ENCODE peak calls at places on chromosomes 6 and 20, in ten cellular contexts. One of them, this sample, is unnamed.

GRCh38 chr6:101401792-101402617 is 8.5 kb downstream of the GRIK2 start:
- DNase-seq in AG04449: no peak
- DNase-seq in WERI-Rb-1: no peak
- DNase-seq in endothelial cell of umbilical vein: no peak
- DNase-seq in esophagus squamous epithelium: no peak
- DNase-seq in heart right ventricle: peak; percentile 24
- DNase-seq in GM20000: no peak
- DNase-seq in right atrium auricular region: no peak
- DNase-seq in HFF-Myc: no peak
- DNase-seq in Calu3: no peak
- DNase-seq in this sample: peak; percentile 40

GRCh38 chr6:57307850-57308249 is 9.6 kb upstream of the PRIM2 start:
- DNase-seq in HFF-Myc: no peak
- DNase-seq in right atrium auricular region: no peak
- DNase-seq in endothelial cell of umbilical vein: no peak
- DNase-seq in Calu3: no peak
- DNase-seq in heart right ventricle: no peak
- DNase-seq in WERI-Rb-1: no peak
- DNase-seq in esophagus squamous epithelium: no peak
- DNase-seq in AG04449: no peak
- DNase-seq in GM20000: no peak
- DNase-seq in this sample: no peak

GRCh38 chr6:119921491-119922010 is 572.0 kb upstream of the MAN1A1 start:
- DNase-seq in right atrium auricular region: no peak
- DNase-seq in GM20000: no peak
- DNase-seq in Calu3: no peak
- DNase-seq in WERI-Rb-1: no peak
- DNase-seq in endothelial cell of umbilical vein: no peak
- DNase-seq in HFF-Myc: no peak
- DNase-seq in AG04449: no peak
- DNase-seq in esophagus squamous epithelium: no peak
- DNase-seq in heart right ventricle: no peak
- DNase-seq in this sample: no peak

GRCh38 chr20:31968299-31969126 is 562 bp downstream of the XKR7 start:
- DNase-seq in heart right ventricle: peak; percentile 82
- DNase-seq in endothelial cell of umbilical vein: peak; percentile 69
- DNase-seq in GM20000: peak; percentile 95
- DNase-seq in Calu3: peak; percentile 86
- DNase-seq in HFF-Myc: no peak
- DNase-seq in right atrium auricular region: peak; percentile 59
- DNase-seq in AG04449: no peak
- DNase-seq in WERI-Rb-1: no peak
- DNase-seq in esophagus squamous epithelium: no peak
- DNase-seq in this sample: peak; percentile 67

GRCh38 chr6:20906938-20907337 is 372.7 kb downstream of the CDKAL1 start:
- DNase-seq in esophagus squamous epithelium: no peak
- DNase-seq in endothelial cell of umbilical vein: no peak
- DNase-seq in AG04449: no peak
- DNase-seq in right atrium auricular region: no peak
- DNase-seq in GM20000: no peak
- DNase-seq in Calu3: no peak
- DNase-seq in heart right ventricle: no peak
- DNase-seq in HFF-Myc: no peak
- DNase-seq in WERI-Rb-1: no peak
- DNase-seq in this sample: no peak

GRCh38 chr6:150729188-150729748 is 129.6 kb downstream of the PLEKHG1 start:
- DNase-seq in right atrium auricular region: no peak
- DNase-seq in WERI-Rb-1: no peak
- DNase-seq in HFF-Myc: no peak
- DNase-seq in endothelial cell of umbilical vein: no peak
- DNase-seq in GM20000: no peak
- DNase-seq in Calu3: no peak
- DNase-seq in AG04449: no peak
- DNase-seq in esophagus squamous epithelium: no peak
- DNase-seq in heart right ventricle: no peak
- DNase-seq in this sample: no peak

GRCh38 chr6:122563364-122564052 is 46.7 kb upstream of the PKIB start:
- DNase-seq in heart right ventricle: no peak
- DNase-seq in HFF-Myc: no peak
- DNase-seq in Calu3: no peak
- DNase-seq in AG04449: no peak
- DNase-seq in endothelial cell of umbilical vein: no peak
- DNase-seq in esophagus squamous epithelium: no peak
- DNase-seq in WERI-Rb-1: peak; percentile 29
- DNase-seq in GM20000: no peak
- DNase-seq in right atrium auricular region: no peak
- DNase-seq in this sample: no peak

GRCh38 chr6:136550330-136551071 is at the start of gene MAP7:
- DNase-seq in WERI-Rb-1: peak; percentile 82
- DNase-seq in esophagus squamous epithelium: no peak
- DNase-seq in GM20000: peak; percentile 90
- DNase-seq in endothelial cell of umbilical vein: peak; percentile 30
- DNase-seq in heart right ventricle: peak; percentile 50
- DNase-seq in right atrium auricular region: no peak
- DNase-seq in HFF-Myc: no peak
- DNase-seq in AG04449: no peak
- DNase-seq in Calu3: peak; percentile 94
- DNase-seq in this sample: peak; percentile 36

GRCh38 chr6:7143161-7143974 is 35.6 kb downstream of the RREB1 start:
- DNase-seq in AG04449: no peak
- DNase-seq in right atrium auricular region: no peak
- DNase-seq in HFF-Myc: no peak
- DNase-seq in heart right ventricle: no peak
- DNase-seq in esophagus squamous epithelium: no peak
- DNase-seq in GM20000: no peak
- DNase-seq in WERI-Rb-1: no peak
- DNase-seq in endothelial cell of umbilical vein: no peak
- DNase-seq in Calu3: no peak
- DNase-seq in this sample: no peak

GRCh38 chr6:71123051-71123450 is 165.6 kb upstream of the OGFRL1 start:
- DNase-seq in GM20000: no peak
- DNase-seq in esophagus squamous epithelium: no peak
- DNase-seq in HFF-Myc: no peak
- DNase-seq in right atrium auricular region: no peak
- DNase-seq in WERI-Rb-1: no peak
- DNase-seq in AG04449: no peak
- DNase-seq in endothelial cell of umbilical vein: no peak
- DNase-seq in heart right ventricle: no peak
- DNase-seq in Calu3: no peak
- DNase-seq in this sample: no peak

GRCh38 chr6:157985378-157986155 is 3.9 kb downstream of the SYNJ2 start:
- DNase-seq in WERI-Rb-1: peak; percentile 43
- DNase-seq in GM20000: no peak
- DNase-seq in right atrium auricular region: no peak
- DNase-seq in Calu3: no peak
- DNase-seq in esophagus squamous epithelium: no peak
- DNase-seq in endothelial cell of umbilical vein: no peak
- DNase-seq in AG04449: no peak
- DNase-seq in heart right ventricle: no peak
- DNase-seq in HFF-Myc: no peak
- DNase-seq in this sample: no peak

GRCh38 chr6:28355743-28356665 is 6.3 kb downstream of the ZKSCAN3 start:
- DNase-seq in Calu3: peak; percentile 83
- DNase-seq in endothelial cell of umbilical vein: peak; percentile 93
- DNase-seq in HFF-Myc: peak; percentile 85
- DNase-seq in esophagus squamous epithelium: no peak
- DNase-seq in heart right ventricle: peak; percentile 63
- DNase-seq in GM20000: peak; percentile 73
- DNase-seq in WERI-Rb-1: peak; percentile 92
- DNase-seq in right atrium auricular region: peak; percentile 85
- DNase-seq in AG04449: peak; percentile 42
- DNase-seq in this sample: peak; percentile 83

GRCh38 chr6:163416380-163416629 is 1.8 kb downstream of the QKI start:
- DNase-seq in WERI-Rb-1: no peak
- DNase-seq in heart right ventricle: no peak
- DNase-seq in AG04449: no peak
- DNase-seq in esophagus squamous epithelium: no peak
- DNase-seq in Calu3: no peak
- DNase-seq in GM20000: no peak
- DNase-seq in HFF-Myc: no peak
- DNase-seq in right atrium auricular region: no peak
- DNase-seq in endothelial cell of umbilical vein: no peak
- DNase-seq in this sample: no peak

GRCh38 chr6:108654465-108655106 is 93.9 kb downstream of the FOXO3 start:
- DNase-seq in endothelial cell of umbilical vein: peak; percentile 10
- DNase-seq in heart right ventricle: no peak
- DNase-seq in HFF-Myc: no peak
- DNase-seq in right atrium auricular region: no peak
- DNase-seq in Calu3: no peak
- DNase-seq in GM20000: no peak
- DNase-seq in WERI-Rb-1: no peak
- DNase-seq in AG04449: no peak
- DNase-seq in esophagus squamous epithelium: no peak
- DNase-seq in this sample: no peak

GRCh38 chr6:1146500-1146899 is 165.4 kb upstream of the FOXQ1 start:
- DNase-seq in heart right ventricle: no peak
- DNase-seq in Calu3: no peak
- DNase-seq in endothelial cell of umbilical vein: no peak
- DNase-seq in WERI-Rb-1: no peak
- DNase-seq in AG04449: no peak
- DNase-seq in right atrium auricular region: no peak
- DNase-seq in esophagus squamous epithelium: no peak
- DNase-seq in HFF-Myc: no peak
- DNase-seq in GM20000: no peak
- DNase-seq in this sample: no peak

GRCh38 chr6:38378801-38379200 is 260.9 kb downstream of the BTBD9 start:
- DNase-seq in AG04449: no peak
- DNase-seq in GM20000: no peak
- DNase-seq in endothelial cell of umbilical vein: no peak
- DNase-seq in HFF-Myc: no peak
- DNase-seq in heart right ventricle: no peak
- DNase-seq in WERI-Rb-1: no peak
- DNase-seq in esophagus squamous epithelium: no peak
- DNase-seq in right atrium auricular region: no peak
- DNase-seq in Calu3: no peak
- DNase-seq in this sample: no peak

GRCh38 chr6:117237561-117237960 is 27.8 kb upstream of the VGLL2 start:
- DNase-seq in GM20000: no peak
- DNase-seq in HFF-Myc: peak; percentile 3
- DNase-seq in endothelial cell of umbilical vein: no peak
- DNase-seq in AG04449: no peak
- DNase-seq in heart right ventricle: no peak
- DNase-seq in Calu3: no peak
- DNase-seq in WERI-Rb-1: no peak
- DNase-seq in esophagus squamous epithelium: no peak
- DNase-seq in right atrium auricular region: no peak
- DNase-seq in this sample: no peak

GRCh38 chr6:144215402-144215931 is 65.2 kb downstream of the STX11 start:
- DNase-seq in right atrium auricular region: no peak
- DNase-seq in endothelial cell of umbilical vein: no peak
- DNase-seq in AG04449: no peak
- DNase-seq in esophagus squamous epithelium: peak; percentile 9
- DNase-seq in heart right ventricle: peak; percentile 26
- DNase-seq in WERI-Rb-1: peak; percentile 30
- DNase-seq in HFF-Myc: no peak
- DNase-seq in Calu3: no peak
- DNase-seq in GM20000: peak; percentile 44
- DNase-seq in this sample: peak; percentile 24

GRCh38 chr6:144214029-144214428 is 63.7 kb downstream of the STX11 start:
- DNase-seq in HFF-Myc: no peak
- DNase-seq in heart right ventricle: no peak
- DNase-seq in esophagus squamous epithelium: no peak
- DNase-seq in endothelial cell of umbilical vein: no peak
- DNase-seq in right atrium auricular region: no peak
- DNase-seq in GM20000: no peak
- DNase-seq in Calu3: no peak
- DNase-seq in AG04449: no peak
- DNase-seq in WERI-Rb-1: no peak
- DNase-seq in this sample: no peak

GRCh38 chr6:144214622-144215401 is 64.5 kb downstream of the STX11 start:
- DNase-seq in AG04449: no peak
- DNase-seq in HFF-Myc: no peak
- DNase-seq in endothelial cell of umbilical vein: no peak
- DNase-seq in Calu3: no peak
- DNase-seq in heart right ventricle: peak; percentile 17
- DNase-seq in WERI-Rb-1: peak; percentile 13
- DNase-seq in right atrium auricular region: no peak
- DNase-seq in esophagus squamous epithelium: no peak
- DNase-seq in GM20000: peak; percentile 11
- DNase-seq in this sample: peak; percentile 23

GRCh38 chr6:144213293-144213692 is 63.0 kb downstream of the STX11 start:
- DNase-seq in WERI-Rb-1: no peak
- DNase-seq in AG04449: no peak
- DNase-seq in endothelial cell of umbilical vein: no peak
- DNase-seq in esophagus squamous epithelium: no peak
- DNase-seq in right atrium auricular region: no peak
- DNase-seq in heart right ventricle: no peak
- DNase-seq in HFF-Myc: no peak
- DNase-seq in Calu3: no peak
- DNase-seq in GM20000: no peak
- DNase-seq in this sample: no peak

GRCh38 chr6:144211160-144211559 is 60.8 kb downstream of the STX11 start:
- DNase-seq in Calu3: no peak
- DNase-seq in right atrium auricular region: no peak
- DNase-seq in WERI-Rb-1: no peak
- DNase-seq in HFF-Myc: no peak
- DNase-seq in heart right ventricle: no peak
- DNase-seq in GM20000: no peak
- DNase-seq in esophagus squamous epithelium: no peak
- DNase-seq in AG04449: no peak
- DNase-seq in endothelial cell of umbilical vein: no peak
- DNase-seq in this sample: no peak
- TF ChIP-seq CTCF in Calu3: no peak
- TF ChIP-seq CTCF in right atrium auricular region: no peak
- TF ChIP-seq CTCF in WERI-Rb-1: no peak
- TF ChIP-seq CTCF in HFF-Myc: no peak
- TF ChIP-seq CTCF in heart right ventricle: no peak
- TF ChIP-seq CTCF in GM20000: no peak
- TF ChIP-seq CTCF in esophagus squamous epithelium: no peak
- TF ChIP-seq CTCF in AG04449: no peak
- TF ChIP-seq CTCF in endothelial cell of umbilical vein: no peak
- TF ChIP-seq CTCF in this sample: no peak

GRCh38 chr20:19583532-19584175 is 174.4 kb upstream of the RIN2 start:
- DNase-seq in Calu3: peak; percentile 9
- DNase-seq in endothelial cell of umbilical vein: peak; percentile 43
- DNase-seq in AG04449: no peak
- DNase-seq in HFF-Myc: no peak
- DNase-seq in esophagus squamous epithelium: no peak
- DNase-seq in right atrium auricular region: peak; percentile 70
- DNase-seq in heart right ventricle: peak; percentile 76
- DNase-seq in WERI-Rb-1: peak; percentile 71
- DNase-seq in GM20000: peak; percentile 73
- DNase-seq in this sample: peak; percentile 61
- TF ChIP-seq CTCF in Calu3: peak; percentile 14
- TF ChIP-seq CTCF in endothelial cell of umbilical vein: peak; percentile 74
- TF ChIP-seq CTCF in AG04449: peak; percentile 81
- TF ChIP-seq CTCF in HFF-Myc: peak; percentile 76
- TF ChIP-seq CTCF in esophagus squamous epithelium: peak; percentile 74
- TF ChIP-seq CTCF in right atrium auricular region: no peak
- TF ChIP-seq CTCF in heart right ventricle: peak; percentile 83
- TF ChIP-seq CTCF in WERI-Rb-1: peak; percentile 83
- TF ChIP-seq CTCF in GM20000: peak; percentile 86
- TF ChIP-seq CTCF in this sample: peak; percentile 80

GRCh38 chr6:30966154-30966553 is 17.4 kb upstream of the MUC21 start:
- DNase-seq in Calu3: no peak
- DNase-seq in endothelial cell of umbilical vein: no peak
- DNase-seq in WERI-Rb-1: no peak
- DNase-seq in right atrium auricular region: no peak
- DNase-seq in AG04449: no peak
- DNase-seq in heart right ventricle: no peak
- DNase-seq in esophagus squamous epithelium: no peak
- DNase-seq in GM20000: no peak
- DNase-seq in HFF-Myc: no peak
- DNase-seq in this sample: no peak
- TF ChIP-seq CTCF in Calu3: no peak
- TF ChIP-seq CTCF in endothelial cell of umbilical vein: no peak
- TF ChIP-seq CTCF in WERI-Rb-1: no peak
- TF ChIP-seq CTCF in right atrium auricular region: no peak
- TF ChIP-seq CTCF in AG04449: no peak
- TF ChIP-seq CTCF in heart right ventricle: no peak
- TF ChIP-seq CTCF in esophagus squamous epithelium: no peak
- TF ChIP-seq CTCF in GM20000: no peak
- TF ChIP-seq CTCF in HFF-Myc: no peak
- TF ChIP-seq CTCF in this sample: no peak

GRCh38 chr6:91337967-91338366 is 751.1 kb upstream of the MAP3K7 start:
- DNase-seq in HFF-Myc: no peak
- DNase-seq in heart right ventricle: no peak
- DNase-seq in endothelial cell of umbilical vein: no peak
- DNase-seq in WERI-Rb-1: no peak
- DNase-seq in Calu3: no peak
- DNase-seq in AG04449: no peak
- DNase-seq in GM20000: no peak
- DNase-seq in right atrium auricular region: no peak
- DNase-seq in esophagus squamous epithelium: no peak
- DNase-seq in this sample: no peak
- TF ChIP-seq CTCF in HFF-Myc: no peak
- TF ChIP-seq CTCF in heart right ventricle: no peak
- TF ChIP-seq CTCF in endothelial cell of umbilical vein: peak; percentile 9
- TF ChIP-seq CTCF in WERI-Rb-1: no peak
- TF ChIP-seq CTCF in Calu3: no peak
- TF ChIP-seq CTCF in AG04449: no peak
- TF ChIP-seq CTCF in GM20000: no peak
- TF ChIP-seq CTCF in right atrium auricular region: no peak
- TF ChIP-seq CTCF in esophagus squamous epithelium: no peak
- TF ChIP-seq CTCF in this sample: no peak